ENCODE peak calls at places on chromosomes 16 and 17, in nine cellular contexts. One of them, this sample, is unnamed.

GRCh38 chr16:30473231-30474061 is 904 bp downstream of the ITGAL start:
- DNase-seq in ovary: no peak
- DNase-seq in hepatocyte: no peak
- DNase-seq in GM23338: no peak
- DNase-seq in sigmoid colon: no peak
- DNase-seq in breast epithelium: no peak
- DNase-seq in neural progenitor cell: no peak
- DNase-seq in ascending aorta: no peak
- DNase-seq in gastrocnemius medialis: no peak
- DNase-seq in this sample: no peak

GRCh38 chr17:47785538-47786123 is 36.0 kb downstream of the OSBPL7 start:
- DNase-seq in ovary: no peak
- DNase-seq in hepatocyte: peak; percentile 47
- DNase-seq in GM23338: peak; percentile 74
- DNase-seq in sigmoid colon: no peak
- DNase-seq in breast epithelium: peak; percentile 9
- DNase-seq in neural progenitor cell: peak; percentile 80
- DNase-seq in ascending aorta: no peak
- DNase-seq in gastrocnemius medialis: no peak
- DNase-seq in this sample: no peak

GRCh38 chr16:566475-567361 is at the start of gene NHLRC4:
- DNase-seq in ovary: peak; percentile 92
- DNase-seq in hepatocyte: peak; percentile 80
- DNase-seq in GM23338: peak; percentile 84
- DNase-seq in sigmoid colon: peak; percentile 90
- DNase-seq in breast epithelium: no peak
- DNase-seq in neural progenitor cell: peak; percentile 48
- DNase-seq in ascending aorta: peak; percentile 80
- DNase-seq in gastrocnemius medialis: peak; percentile 51
- DNase-seq in this sample: peak; percentile 76

GRCh38 chr17:56158344-56158743 is 5.1 kb downstream of the ANKFN1 start:
- DNase-seq in ovary: no peak
- DNase-seq in hepatocyte: no peak
- DNase-seq in GM23338: no peak
- DNase-seq in sigmoid colon: no peak
- DNase-seq in breast epithelium: no peak
- DNase-seq in neural progenitor cell: no peak
- DNase-seq in ascending aorta: no peak
- DNase-seq in gastrocnemius medialis: no peak
- DNase-seq in this sample: no peak

GRCh38 chr17:1709971-1710806 is at the start of gene TLCD2:
- DNase-seq in ovary: peak; percentile 85
- DNase-seq in hepatocyte: peak; percentile 89
- DNase-seq in GM23338: peak; percentile 83
- DNase-seq in sigmoid colon: peak; percentile 91
- DNase-seq in breast epithelium: no peak
- DNase-seq in neural progenitor cell: peak; percentile 79
- DNase-seq in ascending aorta: peak; percentile 84
- DNase-seq in gastrocnemius medialis: peak; percentile 67
- DNase-seq in this sample: peak; percentile 97

GRCh38 chr17:66542967-66543525 is 240.6 kb downstream of the PRKCA start:
- DNase-seq in ovary: no peak
- DNase-seq in hepatocyte: no peak
- DNase-seq in GM23338: no peak
- DNase-seq in sigmoid colon: no peak
- DNase-seq in breast epithelium: no peak
- DNase-seq in neural progenitor cell: no peak
- DNase-seq in ascending aorta: no peak
- DNase-seq in gastrocnemius medialis: no peak
- DNase-seq in this sample: no peak

GRCh38 chr17:67850991-67851631 is 25.8 kb downstream of the BPTF start:
- DNase-seq in ovary: no peak
- DNase-seq in hepatocyte: no peak
- DNase-seq in GM23338: no peak
- DNase-seq in sigmoid colon: no peak
- DNase-seq in breast epithelium: no peak
- DNase-seq in neural progenitor cell: no peak
- DNase-seq in ascending aorta: no peak
- DNase-seq in gastrocnemius medialis: no peak
- DNase-seq in this sample: no peak

GRCh38 chr16:75343311-75343710 is 90.0 kb downstream of the CFDP1 start:
- DNase-seq in ovary: no peak
- DNase-seq in hepatocyte: no peak
- DNase-seq in GM23338: no peak
- DNase-seq in sigmoid colon: no peak
- DNase-seq in breast epithelium: no peak
- DNase-seq in neural progenitor cell: no peak
- DNase-seq in ascending aorta: no peak
- DNase-seq in gastrocnemius medialis: no peak
- DNase-seq in this sample: no peak

GRCh38 chr16:50537533-50538290 is 10.5 kb upstream of the NKD1 start:
- DNase-seq in ovary: no peak
- DNase-seq in hepatocyte: no peak
- DNase-seq in GM23338: no peak
- DNase-seq in sigmoid colon: no peak
- DNase-seq in breast epithelium: no peak
- DNase-seq in neural progenitor cell: no peak
- DNase-seq in ascending aorta: peak; percentile 25
- DNase-seq in gastrocnemius medialis: no peak
- DNase-seq in this sample: no peak

GRCh38 chr17:74211141-74211928 is 2.0 kb upstream of the TTYH2 start:
- DNase-seq in ovary: no peak
- DNase-seq in hepatocyte: peak; percentile 51
- DNase-seq in GM23338: peak; percentile 76
- DNase-seq in sigmoid colon: no peak
- DNase-seq in breast epithelium: no peak
- DNase-seq in neural progenitor cell: peak; percentile 40
- DNase-seq in ascending aorta: no peak
- DNase-seq in gastrocnemius medialis: peak; percentile 13
- DNase-seq in this sample: no peak

GRCh38 chr16:55261301-55261700 is 62.7 kb upstream of the IRX6 start:
- DNase-seq in ovary: no peak
- DNase-seq in hepatocyte: no peak
- DNase-seq in GM23338: no peak
- DNase-seq in sigmoid colon: no peak
- DNase-seq in breast epithelium: no peak
- DNase-seq in neural progenitor cell: no peak
- DNase-seq in ascending aorta: no peak
- DNase-seq in gastrocnemius medialis: no peak
- DNase-seq in this sample: no peak

GRCh38 chr17:62995377-62995885 is 29.4 kb downstream of the TANC2 start:
- DNase-seq in ovary: no peak
- DNase-seq in hepatocyte: peak; percentile 31
- DNase-seq in GM23338: peak; percentile 69
- DNase-seq in sigmoid colon: no peak
- DNase-seq in breast epithelium: no peak
- DNase-seq in neural progenitor cell: peak; percentile 51
- DNase-seq in ascending aorta: no peak
- DNase-seq in gastrocnemius medialis: no peak
- DNase-seq in this sample: no peak

GRCh38 chr17:30831663-30832437 is at the start of gene ATAD5:
- DNase-seq in ovary: peak; percentile 93
- DNase-seq in hepatocyte: peak; percentile 94
- DNase-seq in GM23338: peak; percentile 96
- DNase-seq in sigmoid colon: peak; percentile 95
- DNase-seq in breast epithelium: peak; percentile 81
- DNase-seq in neural progenitor cell: peak; percentile 89
- DNase-seq in ascending aorta: peak; percentile 95
- DNase-seq in gastrocnemius medialis: peak; percentile 85
- DNase-seq in this sample: peak; percentile 94

GRCh38 chr17:83064732-83065659 is 14.4 kb upstream of the METRNL start:
- DNase-seq in ovary: peak; percentile 40
- DNase-seq in hepatocyte: no peak
- DNase-seq in GM23338: no peak
- DNase-seq in sigmoid colon: peak; percentile 70
- DNase-seq in breast epithelium: peak; percentile 73
- DNase-seq in neural progenitor cell: no peak
- DNase-seq in ascending aorta: peak; percentile 50
- DNase-seq in gastrocnemius medialis: peak; percentile 12
- DNase-seq in this sample: peak; percentile 67

GRCh38 chr17:33962857-33963655 is 292.0 kb upstream of the CCL2 start:
- DNase-seq in ovary: no peak
- DNase-seq in hepatocyte: no peak
- DNase-seq in GM23338: no peak
- DNase-seq in sigmoid colon: no peak
- DNase-seq in breast epithelium: no peak
- DNase-seq in neural progenitor cell: no peak
- DNase-seq in ascending aorta: no peak
- DNase-seq in gastrocnemius medialis: no peak
- DNase-seq in this sample: no peak

DNA sequence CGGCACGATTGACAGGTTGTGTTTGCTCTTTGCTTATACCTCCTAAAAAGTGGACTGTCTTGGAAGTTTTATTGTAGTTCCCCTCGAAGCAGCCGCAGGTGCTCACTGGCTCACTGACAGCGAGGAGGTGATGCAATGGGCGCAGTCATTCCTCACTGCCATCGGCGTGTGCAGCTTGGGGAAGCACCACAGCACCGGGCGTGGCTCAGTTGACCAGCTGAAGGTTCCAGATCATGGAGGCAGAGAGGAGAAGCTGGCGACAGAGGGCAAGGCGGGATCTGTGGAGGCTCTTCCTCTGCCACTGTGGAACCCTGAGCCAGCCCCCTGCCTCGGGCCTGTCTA is 72.1 kb upstream of the TNRC6C start:
- DNase-seq in ovary: no peak
- DNase-seq in hepatocyte: no peak
- DNase-seq in GM23338: no peak
- DNase-seq in sigmoid colon: no peak
- DNase-seq in breast epithelium: no peak
- DNase-seq in neural progenitor cell: no peak
- DNase-seq in ascending aorta: no peak
- DNase-seq in gastrocnemius medialis: peak; percentile 31
- DNase-seq in this sample: peak; percentile 27
- H3K4me1 ChIP-seq in ovary: peaks cover 2% of the 10 kb centered on the region
- H3K4me1 ChIP-seq in hepatocyte: peaks cover 9% of the 10 kb centered on the region
- H3K4me1 ChIP-seq in GM23338: peaks cover 9% of the 10 kb centered on the region
- H3K4me1 ChIP-seq in sigmoid colon: peaks cover 24% of the 10 kb centered on the region
- H3K4me1 ChIP-seq in breast epithelium: peaks cover 9% of the 10 kb centered on the region
- H3K4me1 ChIP-seq in neural progenitor cell: peaks cover 23% of the 10 kb centered on the region
- H3K4me1 ChIP-seq in ascending aorta: no peaks in the 10 kb centered on the region
- H3K4me1 ChIP-seq in gastrocnemius medialis: peaks cover 12% of the 10 kb centered on the region
- H3K4me1 ChIP-seq in this sample: no peaks in the 10 kb centered on the region

DNA sequence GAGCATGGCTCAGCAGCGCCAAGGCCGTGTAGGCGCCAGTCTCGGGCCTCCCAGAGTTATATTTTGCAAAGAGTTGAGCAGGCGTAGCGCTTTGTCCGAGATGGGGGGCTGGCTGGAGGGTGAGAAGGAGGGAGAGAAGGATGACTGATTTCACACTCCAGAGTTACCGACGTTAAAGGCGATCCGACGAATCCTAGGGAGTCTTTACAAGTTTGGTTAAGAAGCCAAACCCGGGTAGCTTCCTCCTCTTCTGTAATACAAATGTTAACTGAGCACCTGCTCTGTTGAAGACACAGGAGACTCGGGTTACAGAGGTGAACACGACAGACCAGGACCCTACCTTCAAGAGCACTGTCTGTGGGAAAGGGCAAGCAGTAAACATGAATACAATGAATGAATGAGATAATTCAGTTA is 805 bp downstream of the POLR2A start:
- DNase-seq in ovary: no peak
- DNase-seq in hepatocyte: no peak
- DNase-seq in GM23338: peak; percentile 65
- DNase-seq in sigmoid colon: no peak
- DNase-seq in breast epithelium: no peak
- DNase-seq in neural progenitor cell: no peak
- DNase-seq in ascending aorta: no peak
- DNase-seq in gastrocnemius medialis: no peak
- DNase-seq in this sample: no peak
- TF ChIP-seq CTCF in ovary: no peak
- TF ChIP-seq CTCF in hepatocyte: no peak
- TF ChIP-seq CTCF in GM23338: no peak
- TF ChIP-seq CTCF in sigmoid colon: no peak
- TF ChIP-seq CTCF in breast epithelium: no peak
- TF ChIP-seq CTCF in neural progenitor cell: no peak
- TF ChIP-seq CTCF in ascending aorta: no peak
- TF ChIP-seq CTCF in gastrocnemius medialis: no peak
- TF ChIP-seq CTCF in this sample: no peak

DNA sequence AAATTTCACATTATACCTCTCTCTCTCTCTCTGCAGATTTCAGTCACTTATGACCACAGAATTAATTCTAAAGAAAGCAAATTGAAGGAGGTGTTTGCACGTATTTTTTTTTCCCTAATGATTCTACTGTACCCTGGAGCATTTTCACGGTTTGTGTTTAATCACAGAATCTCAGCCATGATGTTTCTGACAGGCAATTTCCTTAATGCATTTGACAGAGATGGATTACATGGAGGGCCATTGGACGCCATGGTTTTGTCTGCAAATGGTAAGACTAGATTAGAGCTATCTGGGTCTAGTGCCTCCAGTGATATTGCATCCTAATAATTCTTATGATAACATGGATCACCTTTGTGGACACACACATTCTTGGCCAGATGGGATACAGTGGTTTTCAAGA is 147.5 kb upstream of the RBFOX1 start:
- DNase-seq in ovary: no peak
- DNase-seq in hepatocyte: no peak
- DNase-seq in GM23338: no peak
- DNase-seq in sigmoid colon: no peak
- DNase-seq in breast epithelium: no peak
- DNase-seq in neural progenitor cell: no peak
- DNase-seq in ascending aorta: no peak
- DNase-seq in gastrocnemius medialis: no peak
- DNase-seq in this sample: no peak
- H3K4me1 ChIP-seq in ovary: no peaks in the 10 kb centered on the region
- H3K4me1 ChIP-seq in hepatocyte: no peaks in the 10 kb centered on the region
- H3K4me1 ChIP-seq in GM23338: no peaks in the 10 kb centered on the region
- H3K4me1 ChIP-seq in sigmoid colon: no peaks in the 10 kb centered on the region
- H3K4me1 ChIP-seq in breast epithelium: no peaks in the 10 kb centered on the region
- H3K4me1 ChIP-seq in neural progenitor cell: peaks cover 3% of the 10 kb centered on the region
- H3K4me1 ChIP-seq in ascending aorta: no peaks in the 10 kb centered on the region
- H3K4me1 ChIP-seq in gastrocnemius medialis: no peaks in the 10 kb centered on the region
- H3K4me1 ChIP-seq in this sample: no peaks in the 10 kb centered on the region

GRCh38 chr17:5707482-5707881 is 123.2 kb upstream of the NLRP1 start:
- DNase-seq in ovary: no peak
- DNase-seq in hepatocyte: no peak
- DNase-seq in GM23338: no peak
- DNase-seq in sigmoid colon: no peak
- DNase-seq in breast epithelium: no peak
- DNase-seq in neural progenitor cell: no peak
- DNase-seq in ascending aorta: no peak
- DNase-seq in gastrocnemius medialis: no peak
- DNase-seq in this sample: no peak

GRCh38 chr17:5703736-5704135 is 119.4 kb upstream of the NLRP1 start:
- DNase-seq in ovary: no peak
- DNase-seq in hepatocyte: no peak
- DNase-seq in GM23338: peak; percentile 1
- DNase-seq in sigmoid colon: no peak
- DNase-seq in breast epithelium: no peak
- DNase-seq in neural progenitor cell: no peak
- DNase-seq in ascending aorta: peak; percentile 24
- DNase-seq in gastrocnemius medialis: no peak
- DNase-seq in this sample: no peak

GRCh38 chr17:5705876-5706420 is 121.6 kb upstream of the NLRP1 start:
- DNase-seq in ovary: no peak
- DNase-seq in hepatocyte: no peak
- DNase-seq in GM23338: no peak
- DNase-seq in sigmoid colon: no peak
- DNase-seq in breast epithelium: no peak
- DNase-seq in neural progenitor cell: no peak
- DNase-seq in ascending aorta: no peak
- DNase-seq in gastrocnemius medialis: no peak
- DNase-seq in this sample: no peak

GRCh38 chr17:5706835-5707234 is 122.5 kb upstream of the NLRP1 start:
- DNase-seq in ovary: peak; percentile 75
- DNase-seq in hepatocyte: peak; percentile 70
- DNase-seq in GM23338: peak; percentile 92
- DNase-seq in sigmoid colon: no peak
- DNase-seq in breast epithelium: no peak
- DNase-seq in neural progenitor cell: peak; percentile 83
- DNase-seq in ascending aorta: no peak
- DNase-seq in gastrocnemius medialis: peak; percentile 43
- DNase-seq in this sample: peak; percentile 60

GRCh38 chr17:5705081-5705875 is 121.0 kb upstream of the NLRP1 start:
- DNase-seq in ovary: no peak
- DNase-seq in hepatocyte: no peak
- DNase-seq in GM23338: peak; percentile 80
- DNase-seq in sigmoid colon: no peak
- DNase-seq in breast epithelium: no peak
- DNase-seq in neural progenitor cell: peak; percentile 77
- DNase-seq in ascending aorta: no peak
- DNase-seq in gastrocnemius medialis: no peak
- DNase-seq in this sample: no peak
- TF ChIP-seq CTCF in ovary: no peak
- TF ChIP-seq CTCF in hepatocyte: peak; percentile 11
- TF ChIP-seq CTCF in GM23338: peak; percentile 70
- TF ChIP-seq CTCF in sigmoid colon: no peak
- TF ChIP-seq CTCF in breast epithelium: no peak
- TF ChIP-seq CTCF in neural progenitor cell: peak; percentile 64
- TF ChIP-seq CTCF in ascending aorta: no peak
- TF ChIP-seq CTCF in gastrocnemius medialis: no peak
- TF ChIP-seq CTCF in this sample: no peak